ENCODE peak calls at places on chromosomes 5 and 9, in six cellular contexts. Y is OCI-LY7, G is mammary epithelial cell, S is heart left ventricle, Z is Caco-2, Q is astrocyte. M is an unnamed sample. For H3K4me1, the result is how much of the 10 kb centered on the place peaks cover.

GRCh38 chr9:114513050-114513951 is 8.0 kb upstream of the WHRN start:
- DNase-seq in Y (no peak), G (no peak), S (no peak), Z (no peak), Q (no peak), M (no peak)

GRCh38 chr5:137309290-137309689 is 189.8 kb downstream of the SPOCK1 start:
- DNase-seq in Y (no peak), G (no peak), S (no peak), Z (no peak), Q (no peak), M (no peak)

GRCh38 chr5:34411470-34412346 is 244.4 kb upstream of the RAI14 start:
- DNase-seq in Y (no peak), G (no peak), S (peak), Z (peak), Q (peak), M (no peak)

GRCh38 chr9:129139233-129139992 is 28.2 kb downstream of the PTPA start:
- DNase-seq in Y (peak), G (peak), S (peak), Z (peak), Q (peak), M (peak)

GRCh38 chr5:72298711-72299110 is 21.3 kb downstream of the MRPS27 start:
- DNase-seq in Y (no peak), G (no peak), S (no peak), Z (no peak), Q (no peak), M (no peak)

GRCh38 chr5:170818222-170818621 is 34.7 kb downstream of the GABRP start:
- DNase-seq in Y (no peak), G (no peak), S (no peak), Z (no peak), Q (peak), M (no peak)

GRCh38 chr5:123365163-123365562 is 58.0 kb downstream of the CEP120 start:
- DNase-seq in Y (no peak), G (no peak), S (no peak), Z (no peak), Q (no peak), M (no peak)

GRCh38 chr9:15138357-15138686 is 168.7 kb downstream of the TTC39B start:
- DNase-seq in Y (no peak), G (no peak), S (no peak), Z (no peak), Q (no peak), M (no peak)

GRCh38 chr5:4831325-4831724 is 308.8 kb upstream of the ADAMTS16 start:
- DNase-seq in Y (no peak), G (no peak), S (no peak), Z (no peak), Q (no peak), M (no peak)

GRCh38 chr5:30098940-30099339 is 1094.5 kb upstream of the CDH6 start:
- DNase-seq in Y (no peak), G (no peak), S (no peak), Z (no peak), Q (no peak), M (no peak)

GRCh38 chr9:72904267-72905093 is 48.4 kb downstream of the ALDH1A1 start:
- DNase-seq in Y (no peak), G (no peak), S (no peak), Z (no peak), Q (no peak), M (no peak)

GRCh38 chr9:4739587-4740372 is 1.2 kb downstream of the AK3 start:
- DNase-seq in Y (peak), G (peak), S (no peak), Z (no peak), Q (no peak), M (no peak)

GRCh38 chr5:167050568-167051214 is 1240.8 kb upstream of the WWC1 start:
- DNase-seq in Y (no peak), G (no peak), S (no peak), Z (peak), Q (no peak), M (no peak)

GRCh38 chr5:160463775-160464465 is 42.3 kb downstream of the PTTG1 start:
- DNase-seq in Y (no peak), G (peak), S (no peak), Z (no peak), Q (peak), M (no peak)

GRCh38 chr9:26210338-26210851 is 532.2 kb upstream of the TUSC1 start:
- DNase-seq in Y (no peak), G (no peak), S (no peak), Z (no peak), Q (peak), M (no peak)

GRCh38 chr5:57738306-57738705 is 255.7 kb upstream of the ACTBL2 start:
- DNase-seq in Y (no peak), G (no peak), S (no peak), Z (no peak), Q (no peak), M (no peak)

GRCh38 chr9:135925496-135926133 is 18.3 kb upstream of the CAMSAP1 start:
- DNase-seq in Y (no peak), G (peak), S (no peak), Z (no peak), Q (peak), M (no peak)

GRCh38 chr9:86434039-86434726 is 80.0 kb upstream of the TUT7 start:
- DNase-seq in Y (peak), G (peak), S (peak), Z (peak), Q (peak), M (no peak)

GRCh38 chr5:67493676-67494075 is 297.1 kb upstream of the CD180 start:
- DNase-seq in Y (no peak), G (peak), S (peak), Z (peak), Q (no peak), M (no peak)

GRCh38 chr9:8718121-8718725 is 918.6 kb upstream of the DMAC1 start:
- DNase-seq in Y (no peak), G (no peak), S (no peak), Z (no peak), Q (peak), M (no peak)

GRCh38 chr9:130320697-130321080 is 55.1 kb downstream of the HMCN2 start:
- DNase-seq in Y (no peak), G (no peak), S (no peak), Z (no peak), Q (no peak), M (no peak)

GRCh38 chr5:93724791-93725190 is 16.6 kb downstream of the POU5F2 start:
- DNase-seq in Y (no peak), G (no peak), S (no peak), Z (no peak), Q (no peak), M (no peak)

GRCh38 chr9:87673446-87674109 is 52.3 kb upstream of the CTSL start:
- DNase-seq in Y (no peak), G (no peak), S (no peak), Z (no peak), Q (no peak), M (no peak)

GRCh38 chr9:133437753-133438531 is 15.8 kb downstream of the ADAMTS13 start:
- DNase-seq in Y (peak), G (no peak), S (no peak), Z (peak), Q (no peak), M (no peak)

GRCh38 chr5:138653502-138653901 is 78.3 kb upstream of the HSPA9 start:
- DNase-seq in Y (no peak), G (peak), S (no peak), Z (peak), Q (no peak), M (no peak)

GRCh38 chr9:76758476-76758875 is 5.8 kb upstream of the PCA3 start:
- DNase-seq in Y (no peak), G (no peak), S (no peak), Z (no peak), Q (peak), M (no peak)

GRCh38 chr5:153896701-153897100 is 142.0 kb downstream of the FAM114A2 start:
- DNase-seq in Y (peak), G (peak), S (no peak), Z (no peak), Q (peak), M (no peak)

GRCh38 chr5:91225848-91226686 is 157.1 kb downstream of the ARRDC3 start:
- DNase-seq in Y (peak), G (peak), S (peak), Z (peak), Q (no peak), M (peak)

GRCh38 chr9:133148351-133149129 is 15.2 kb downstream of the GBGT1 start:
- DNase-seq in Y (peak), G (peak), S (peak), Z (peak), Q (no peak), M (peak)

GRCh38 chr9:107881625-107882300 is 392.2 kb upstream of the KLF4 start:
- DNase-seq in Y (no peak), G (peak), S (no peak), Z (no peak), Q (peak), M (no peak)

GRCh38 chr5:41695920-41696582 is 174.2 kb downstream of the OXCT1 start:
- DNase-seq in Y (peak), G (no peak), S (no peak), Z (peak), Q (no peak), M (no peak)

GRCh38 chr9:100601216-100601615 is 23.3 kb downstream of the CAVIN4 start:
- DNase-seq in Y (peak), G (peak), S (no peak), Z (peak), Q (peak), M (no peak)

GRCh38 chr5:10567181-10567591 is 3.3 kb downstream of the ANKRD33B start:
- DNase-seq in Y (no peak), G (no peak), S (no peak), Z (no peak), Q (peak), M (no peak)

GRCh38 chr5:10565785-10566506 is 2.1 kb downstream of the ANKRD33B start:
- DNase-seq in Y (peak), G (no peak), S (no peak), Z (no peak), Q (no peak), M (no peak)

GRCh38 chr5:10564838-10565784 is 1.2 kb downstream of the ANKRD33B start:
- DNase-seq in Y (peak), G (no peak), S (peak), Z (peak), Q (no peak), M (no peak)

GRCh38 chr5:10566556-10567068 is 2.7 kb downstream of the ANKRD33B start:
- DNase-seq in Y (peak), G (no peak), S (no peak), Z (no peak), Q (no peak), M (no peak)

DNA sequence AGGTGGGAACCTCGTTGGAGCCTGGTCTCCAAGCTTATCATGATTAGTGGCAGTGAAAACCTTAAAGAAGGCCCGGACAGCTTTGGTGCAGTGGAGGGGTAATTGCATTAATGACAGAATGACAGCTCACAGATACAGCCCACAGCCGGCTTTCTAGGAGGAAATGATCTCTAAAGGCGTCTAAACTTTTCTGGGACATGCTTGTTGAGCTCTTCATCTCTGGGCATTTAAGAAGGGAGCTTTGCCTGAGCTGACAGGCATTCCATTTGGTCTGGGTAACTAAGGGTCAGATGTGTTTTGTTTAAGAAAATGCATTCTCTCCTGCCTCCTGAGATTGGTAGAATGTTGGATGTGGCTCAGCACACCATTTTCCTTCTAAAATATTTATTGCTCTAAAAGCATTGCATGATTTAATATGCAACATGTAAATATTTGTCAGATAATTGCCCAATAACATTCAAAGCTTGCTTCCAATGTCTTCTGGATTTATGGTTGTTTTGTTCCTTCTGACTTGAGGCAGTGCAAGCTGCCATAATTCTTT is 4.0 kb downstream of the ANKRD33B start:
- DNase-seq in Y (no peak), G (no peak), S (no peak), Z (no peak), Q (no peak), M (no peak)
- H3K4me1 ChIP-seq in Y (under half), G (under half), S (under half), Z (under half), Q (under half), M (under half)

GRCh38 chr9:126470251-126470993 is 143.3 kb upstream of the LMX1B start:
- DNase-seq in Y (peak), G (no peak), S (no peak), Z (no peak), Q (no peak), M (no peak)

GRCh38 chr9:126472446-126472845 is 141.3 kb upstream of the LMX1B start:
- DNase-seq in Y (no peak), G (no peak), S (no peak), Z (no peak), Q (no peak), M (no peak)

GRCh38 chr9:126472931-126473330 is 140.8 kb upstream of the LMX1B start:
- DNase-seq in Y (no peak), G (no peak), S (no peak), Z (no peak), Q (no peak), M (no peak)

GRCh38 chr9:126468141-126468825 is 141.7 kb downstream of the MVB12B start:
- DNase-seq in Y (no peak), G (no peak), S (no peak), Z (no peak), Q (no peak), M (no peak)

DNA sequence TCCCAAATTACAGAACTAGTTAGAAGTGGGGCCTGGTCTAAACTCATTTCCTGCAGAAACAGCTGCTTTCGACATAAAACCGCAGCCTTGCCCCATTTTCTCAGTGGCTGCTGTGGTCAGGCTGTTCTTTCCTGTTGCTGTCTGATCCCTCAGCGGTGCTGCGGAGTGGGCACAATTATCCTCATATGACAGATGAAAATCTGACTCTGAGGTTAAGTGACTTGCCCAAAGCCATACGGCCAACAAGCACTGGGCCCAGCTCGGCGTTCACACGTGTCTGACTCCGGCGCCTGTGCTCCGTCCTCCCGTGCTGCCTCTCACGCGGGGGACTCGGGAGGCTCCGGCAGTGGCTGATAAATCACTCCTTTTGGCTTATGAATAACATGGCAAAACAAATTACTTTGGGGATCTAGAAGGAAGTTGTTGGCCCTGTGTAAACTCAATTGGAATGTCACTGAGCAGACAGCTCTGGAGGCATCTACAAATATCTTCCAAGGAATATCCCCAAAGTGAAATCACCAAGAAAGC is 142.6 kb upstream of the LMX1B start:
- DNase-seq in Y (peak), G (no peak), S (peak), Z (no peak), Q (peak), M (peak)
- H3K4me1 ChIP-seq in Y (under half), G (under half), S (under half), Z (under half), Q (under half), M (half or more)

DNA sequence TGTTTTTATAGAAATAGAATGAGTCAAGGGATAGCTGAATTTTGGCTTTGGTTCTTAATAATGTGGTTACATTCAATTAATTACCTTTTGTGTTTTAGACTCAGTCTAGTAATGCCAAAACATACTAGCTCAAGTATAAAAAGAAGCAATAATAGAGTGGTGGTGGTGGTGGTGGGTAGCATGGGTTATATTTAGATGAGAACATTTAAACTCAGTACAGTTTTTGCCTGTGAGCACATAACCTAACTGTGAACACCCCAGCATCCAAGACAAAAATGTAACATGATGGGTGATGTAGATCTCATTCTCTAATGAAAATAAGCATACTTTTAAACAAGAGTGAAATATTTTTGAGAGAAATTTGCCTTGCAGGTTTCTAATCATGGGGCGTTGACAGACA is 14.2 kb downstream of the CPEB4 start:
- DNase-seq in Y (no peak), G (no peak), S (no peak), Z (no peak), Q (no peak), M (no peak)
- H3K4me1 ChIP-seq in Y (half or more), G (under half), S (under half), Z (under half), Q (under half), M (under half)

GRCh38 chr9:121820286-121821005 is 169.0 kb downstream of the DAB2IP start:
- DNase-seq in Y (no peak), G (no peak), S (no peak), Z (no peak), Q (no peak), M (no peak)

GRCh38 chr9:121821326-121821725 is 169.9 kb downstream of the DAB2IP start:
- DNase-seq in Y (no peak), G (no peak), S (no peak), Z (no peak), Q (no peak), M (no peak)

GRCh38 chr9:121824651-121825480 is 173.4 kb downstream of the DAB2IP start:
- DNase-seq in Y (peak), G (no peak), S (no peak), Z (peak), Q (no peak), M (no peak)

GRCh38 chr9:121823451-121824169 is 172.2 kb downstream of the DAB2IP start:
- DNase-seq in Y (no peak), G (no peak), S (no peak), Z (no peak), Q (no peak), M (no peak)

DNA sequence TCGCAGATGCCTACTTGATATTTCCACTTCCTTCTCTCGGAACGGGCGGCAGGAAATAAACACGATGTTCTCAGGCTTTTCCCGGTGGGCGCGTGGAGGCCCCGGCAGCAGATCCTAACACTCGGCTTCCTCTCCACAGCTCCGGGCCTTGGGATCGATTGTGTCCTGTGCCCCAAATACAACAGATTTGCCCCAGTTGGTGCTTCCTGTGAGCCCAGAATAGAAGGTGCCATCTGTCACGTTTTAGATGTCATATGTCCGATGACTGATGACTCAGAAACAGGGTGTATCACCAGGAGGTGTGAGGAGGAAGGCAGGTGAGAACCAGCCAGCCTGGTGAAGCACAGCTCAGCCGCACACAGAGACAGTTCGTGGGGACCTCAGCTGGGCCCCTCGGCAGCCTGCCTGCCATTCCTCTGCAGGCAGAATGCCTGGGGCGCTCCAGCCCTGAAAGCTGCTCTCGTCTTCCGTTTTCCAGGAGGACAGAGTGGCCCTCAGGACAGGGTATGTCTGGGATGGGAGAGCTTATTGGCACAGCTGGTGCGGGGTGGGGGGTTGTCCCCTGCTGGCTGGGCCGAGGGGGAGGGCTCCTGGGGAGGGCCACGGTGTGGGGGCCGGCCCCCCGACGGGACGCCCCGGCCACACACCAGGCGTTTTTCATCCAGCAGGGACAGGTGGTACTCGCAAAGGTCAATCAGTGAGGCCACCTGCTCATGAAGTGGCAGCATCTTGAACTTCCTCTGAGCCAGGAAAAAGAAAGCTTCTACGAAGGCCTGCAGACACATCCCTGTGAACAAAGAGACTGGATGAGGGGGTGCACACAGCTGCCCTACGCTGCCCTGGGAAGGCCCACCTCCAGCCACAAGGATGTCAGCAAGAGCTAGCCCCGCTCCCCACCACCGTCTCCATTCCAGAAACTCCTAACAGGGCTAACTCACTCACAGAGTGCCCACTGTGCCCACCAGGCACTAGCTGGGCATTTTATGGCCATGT is 171.0 kb downstream of the DAB2IP start:
- DNase-seq in Y (peak), G (no peak), S (no peak), Z (no peak), Q (no peak), M (no peak)
- H3K4me1 ChIP-seq in Y (under half), G (under half), S (under half), Z (under half), Q (under half), M (under half)